ENCODE peak calls at places on chromosomes 3 and 15, in ten cellular contexts. One of them, this sample, is unnamed.

GRCh38 chr3:159627634-159628033 is 361.0 kb upstream of the IL12A start:
- DNase-seq in osteoblast: no peak
- DNase-seq in 8988T: no peak
- DNase-seq in iPS-NIHi11: no peak
- DNase-seq in astrocyte of the cerebellum: no peak
- DNase-seq in left ventricle myocardium inferior: no peak
- DNase-seq in lung: no peak
- DNase-seq in B cell: no peak
- DNase-seq in EH: no peak
- DNase-seq in GM19239: no peak
- DNase-seq in this sample: no peak

GRCh38 chr3:171446801-171447578 is 13.2 kb downstream of the TNIK start:
- DNase-seq in left ventricle myocardium inferior: no peak
- DNase-seq in GM19239: no peak
- DNase-seq in lung: no peak
- DNase-seq in astrocyte of the cerebellum: no peak
- DNase-seq in EH: peak
- DNase-seq in 8988T: no peak
- DNase-seq in osteoblast: no peak
- DNase-seq in iPS-NIHi11: no peak
- DNase-seq in B cell: no peak
- DNase-seq in this sample: no peak

GRCh38 chr3:15535757-15536156 is 14.3 kb upstream of the COLQ start:
- DNase-seq in GM19239: no peak
- DNase-seq in 8988T: no peak
- DNase-seq in iPS-NIHi11: no peak
- DNase-seq in B cell: no peak
- DNase-seq in left ventricle myocardium inferior: no peak
- DNase-seq in osteoblast: no peak
- DNase-seq in lung: no peak
- DNase-seq in EH: no peak
- DNase-seq in astrocyte of the cerebellum: no peak
- DNase-seq in this sample: peak

GRCh38 chr15:81942655-81943054 is 103.2 kb downstream of the MEX3B start:
- DNase-seq in lung: no peak
- DNase-seq in osteoblast: no peak
- DNase-seq in GM19239: no peak
- DNase-seq in B cell: no peak
- DNase-seq in iPS-NIHi11: no peak
- DNase-seq in left ventricle myocardium inferior: no peak
- DNase-seq in astrocyte of the cerebellum: no peak
- DNase-seq in EH: no peak
- DNase-seq in 8988T: no peak
- DNase-seq in this sample: no peak

GRCh38 chr3:178785961-178786360 is 249.7 kb downstream of the KCNMB2 start:
- DNase-seq in osteoblast: no peak
- DNase-seq in lung: no peak
- DNase-seq in GM19239: no peak
- DNase-seq in B cell: no peak
- DNase-seq in left ventricle myocardium inferior: no peak
- DNase-seq in astrocyte of the cerebellum: no peak
- DNase-seq in iPS-NIHi11: no peak
- DNase-seq in EH: peak
- DNase-seq in 8988T: no peak
- DNase-seq in this sample: no peak

GRCh38 chr3:191358929-191359328 is 28.6 kb upstream of the UTS2B start:
- DNase-seq in EH: no peak
- DNase-seq in osteoblast: no peak
- DNase-seq in iPS-NIHi11: no peak
- DNase-seq in 8988T: no peak
- DNase-seq in GM19239: no peak
- DNase-seq in B cell: no peak
- DNase-seq in left ventricle myocardium inferior: no peak
- DNase-seq in lung: no peak
- DNase-seq in astrocyte of the cerebellum: no peak
- DNase-seq in this sample: no peak

GRCh38 chr3:197311591-197311990 is 13.2 kb upstream of the DLG1 start:
- DNase-seq in osteoblast: no peak
- DNase-seq in B cell: no peak
- DNase-seq in astrocyte of the cerebellum: no peak
- DNase-seq in iPS-NIHi11: no peak
- DNase-seq in GM19239: no peak
- DNase-seq in left ventricle myocardium inferior: no peak
- DNase-seq in 8988T: no peak
- DNase-seq in EH: peak
- DNase-seq in lung: no peak
- DNase-seq in this sample: no peak

GRCh38 chr3:145422541-145422940 is 738.4 kb downstream of the PLOD2 start:
- DNase-seq in left ventricle myocardium inferior: no peak
- DNase-seq in EH: no peak
- DNase-seq in GM19239: no peak
- DNase-seq in iPS-NIHi11: no peak
- DNase-seq in B cell: no peak
- DNase-seq in 8988T: no peak
- DNase-seq in osteoblast: peak
- DNase-seq in lung: no peak
- DNase-seq in astrocyte of the cerebellum: no peak
- DNase-seq in this sample: no peak

GRCh38 chr3:172512363-172512762 is 10.9 kb downstream of the TNFSF10 start:
- DNase-seq in GM19239: no peak
- DNase-seq in left ventricle myocardium inferior: peak
- DNase-seq in 8988T: no peak
- DNase-seq in lung: peak
- DNase-seq in osteoblast: no peak
- DNase-seq in iPS-NIHi11: no peak
- DNase-seq in astrocyte of the cerebellum: no peak
- DNase-seq in EH: no peak
- DNase-seq in B cell: peak
- DNase-seq in this sample: peak

GRCh38 chr15:25707656-25708365 is 155.3 kb downstream of the ATP10A start:
- DNase-seq in 8988T: no peak
- DNase-seq in GM19239: no peak
- DNase-seq in left ventricle myocardium inferior: no peak
- DNase-seq in astrocyte of the cerebellum: no peak
- DNase-seq in iPS-NIHi11: no peak
- DNase-seq in EH: no peak
- DNase-seq in osteoblast: peak
- DNase-seq in lung: no peak
- DNase-seq in B cell: no peak
- DNase-seq in this sample: no peak

GRCh38 chr3:113794526-113794925 is 44.1 kb upstream of the GRAMD1C start:
- DNase-seq in B cell: no peak
- DNase-seq in lung: no peak
- DNase-seq in osteoblast: no peak
- DNase-seq in astrocyte of the cerebellum: no peak
- DNase-seq in 8988T: no peak
- DNase-seq in left ventricle myocardium inferior: no peak
- DNase-seq in GM19239: no peak
- DNase-seq in EH: no peak
- DNase-seq in iPS-NIHi11: no peak
- DNase-seq in this sample: no peak

GRCh38 chr15:50116477-50116876 is 2.6 kb downstream of the ATP8B4 start:
- DNase-seq in osteoblast: no peak
- DNase-seq in EH: peak
- DNase-seq in left ventricle myocardium inferior: no peak
- DNase-seq in GM19239: no peak
- DNase-seq in B cell: no peak
- DNase-seq in lung: no peak
- DNase-seq in 8988T: no peak
- DNase-seq in astrocyte of the cerebellum: no peak
- DNase-seq in iPS-NIHi11: peak
- DNase-seq in this sample: no peak

GRCh38 chr3:166243511-166243910 is 406.3 kb upstream of the BCHE start:
- DNase-seq in lung: no peak
- DNase-seq in iPS-NIHi11: no peak
- DNase-seq in osteoblast: no peak
- DNase-seq in GM19239: no peak
- DNase-seq in left ventricle myocardium inferior: no peak
- DNase-seq in astrocyte of the cerebellum: no peak
- DNase-seq in B cell: no peak
- DNase-seq in 8988T: no peak
- DNase-seq in EH: no peak
- DNase-seq in this sample: no peak

GRCh38 chr15:70617911-70618287 is 145.5 kb downstream of the UACA start:
- DNase-seq in osteoblast: no peak
- DNase-seq in astrocyte of the cerebellum: no peak
- DNase-seq in EH: no peak
- DNase-seq in iPS-NIHi11: no peak
- DNase-seq in B cell: no peak
- DNase-seq in lung: no peak
- DNase-seq in left ventricle myocardium inferior: no peak
- DNase-seq in GM19239: no peak
- DNase-seq in 8988T: no peak
- DNase-seq in this sample: no peak

GRCh38 chr3:50405249-50405648 is 45.9 kb upstream of the TMEM115 start:
- DNase-seq in 8988T: no peak
- DNase-seq in B cell: peak
- DNase-seq in iPS-NIHi11: peak
- DNase-seq in EH: peak
- DNase-seq in left ventricle myocardium inferior: no peak
- DNase-seq in GM19239: no peak
- DNase-seq in osteoblast: no peak
- DNase-seq in astrocyte of the cerebellum: no peak
- DNase-seq in lung: no peak
- DNase-seq in this sample: peak

GRCh38 chr3:177463863-177464262 is 266.6 kb upstream of the TBL1XR1 start:
- DNase-seq in lung: no peak
- DNase-seq in left ventricle myocardium inferior: no peak
- DNase-seq in GM19239: no peak
- DNase-seq in 8988T: no peak
- DNase-seq in EH: peak
- DNase-seq in astrocyte of the cerebellum: no peak
- DNase-seq in osteoblast: peak
- DNase-seq in iPS-NIHi11: no peak
- DNase-seq in B cell: no peak
- DNase-seq in this sample: no peak

GRCh38 chr3:117632191-117632590 is 922.6 kb downstream of the TUSC7 start:
- DNase-seq in B cell: no peak
- DNase-seq in left ventricle myocardium inferior: no peak
- DNase-seq in EH: no peak
- DNase-seq in osteoblast: no peak
- DNase-seq in iPS-NIHi11: no peak
- DNase-seq in astrocyte of the cerebellum: no peak
- DNase-seq in GM19239: no peak
- DNase-seq in lung: no peak
- DNase-seq in 8988T: no peak
- DNase-seq in this sample: no peak

GRCh38 chr3:144079634-144080033 is 108.0 kb downstream of the DIPK2A start:
- DNase-seq in B cell: no peak
- DNase-seq in left ventricle myocardium inferior: no peak
- DNase-seq in osteoblast: no peak
- DNase-seq in GM19239: no peak
- DNase-seq in astrocyte of the cerebellum: no peak
- DNase-seq in 8988T: no peak
- DNase-seq in EH: no peak
- DNase-seq in iPS-NIHi11: no peak
- DNase-seq in lung: no peak
- DNase-seq in this sample: no peak